ENCODE peak calls at places on chromosomes 13 and 19, in eight cellular contexts. Z is breast epithelium, V is sigmoid colon, J is spleen, E is HCT116, R is prostate gland, P is endothelial cell of umbilical vein, W is GM23338. T is an unnamed sample.

GRCh38 chr13:105948143-105948542 is 587.3 kb downstream of the EFNB2 start:
- DNase-seq in Z (no peak), V (no peak), J (no peak), E (no peak), R (no peak), P (no peak), W (peak; percentile 20), T (no peak)

GRCh38 chr19:1508507-1508856 is 4.3 kb downstream of the ADAMTSL5 start:
- DNase-seq in Z (no peak), V (no peak), J (no peak), E (no peak), R (no peak), P (no peak), W (no peak), T (no peak)

GRCh38 chr19:31058676-31059075 is 290.6 kb downstream of the TSHZ3 start:
- DNase-seq in Z (no peak), V (no peak), J (no peak), E (no peak), R (no peak), P (no peak), W (no peak), T (no peak)

GRCh38 chr19:47675859-47676258 is 37.4 kb upstream of the EHD2 start:
- DNase-seq in Z (no peak), V (no peak), J (no peak), E (no peak), R (no peak), P (no peak), W (no peak), T (no peak)

GRCh38 chr19:33273881-33274662 is 28.3 kb downstream of the CEBPA start:
- DNase-seq in Z (peak; percentile 65), V (no peak), J (peak; percentile 65), E (peak; percentile 24), R (peak; percentile 77), P (peak; percentile 2), W (no peak), T (peak; percentile 73)

GRCh38 chr13:114127473-114128347 is 4.7 kb downstream of the RASA3 start:
- DNase-seq in Z (no peak), V (no peak), J (no peak), E (no peak), R (no peak), P (peak; percentile 32), W (no peak), T (no peak)

GRCh38 chr13:32824671-32825070 is 191.6 kb upstream of the KL start:
- DNase-seq in Z (no peak), V (peak; percentile 72), J (no peak), E (peak; percentile 64), R (no peak), P (no peak), W (peak; percentile 70), T (no peak)

GRCh38 chr13:97258801-97259200 is 36.7 kb downstream of the MBNL2 start:
- DNase-seq in Z (no peak), V (no peak), J (no peak), E (no peak), R (no peak), P (no peak), W (no peak), T (no peak)

GRCh38 chr19:35153701-35154534 is 617 bp upstream of the FXYD5 start:
- DNase-seq in Z (no peak), V (peak; percentile 71), J (peak; percentile 91), E (no peak), R (no peak), P (peak; percentile 47), W (peak; percentile 88), T (peak; percentile 58)

GRCh38 chr13:97749174-97749573 is 204.3 kb upstream of the IPO5 start:
- DNase-seq in Z (no peak), V (no peak), J (no peak), E (peak; percentile 32), R (no peak), P (peak; percentile 12), W (peak; percentile 15), T (no peak)

GRCh38 chr13:56720841-56721240 is 419.9 kb upstream of the PRR20A start:
- DNase-seq in Z (no peak), V (no peak), J (no peak), E (no peak), R (no peak), P (no peak), W (peak; percentile 21), T (no peak)

GRCh38 chr13:44759222-44759721 is 183.1 kb upstream of the TSC22D1 start:
- DNase-seq in Z (no peak), V (no peak), J (no peak), E (no peak), R (peak; percentile 11), P (no peak), W (no peak), T (peak; percentile 41)

GRCh38 chr13:84137292-84137691 is 255.0 kb upstream of the SLITRK1 start:
- DNase-seq in Z (no peak), V (no peak), J (peak; percentile 56), E (no peak), R (no peak), P (no peak), W (no peak), T (no peak)

GRCh38 chr19:18418725-18419194 is 438 bp upstream of the SSBP4 start:
- DNase-seq in Z (no peak), V (no peak), J (peak; percentile 86), E (no peak), R (no peak), P (no peak), W (peak; percentile 43), T (no peak)

GRCh38 chr13:27172495-27172842 is 858 bp upstream of the USP12 start:
- DNase-seq in Z (no peak), V (no peak), J (no peak), E (no peak), R (no peak), P (no peak), W (no peak), T (no peak)

DNA sequence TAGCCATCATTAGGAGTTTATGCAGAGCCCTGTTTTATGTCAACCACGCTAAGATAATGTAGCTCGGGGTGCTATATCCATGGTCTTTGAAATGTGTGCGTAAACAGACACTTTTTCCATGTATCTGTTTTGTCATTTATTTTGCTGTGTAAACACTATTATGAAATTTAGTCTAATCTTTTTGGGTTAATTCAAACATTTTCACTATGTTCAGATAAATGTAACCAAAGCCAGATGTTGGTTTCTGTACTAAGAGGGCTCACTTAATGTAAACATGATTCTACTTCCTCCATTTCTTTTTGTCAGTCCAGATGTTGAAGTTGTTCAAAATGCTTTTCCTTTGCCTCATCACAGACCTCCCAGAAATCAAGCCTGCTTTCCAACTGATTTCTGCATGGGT is 499.5 kb upstream of the GPC6 start:
- DNase-seq in Z (no peak), V (no peak), J (no peak), E (no peak), R (no peak), P (no peak), W (no peak), T (no peak)
- TF ChIP-seq POLR2AphosphoS5 in Z (no peak), V (no peak), J (no peak), E (no peak), R (no peak), P (no peak), W (no peak), T (no peak)

GRCh38 chr13:48595330-48596127 is 58.2 kb upstream of the CYSLTR2 start:
- DNase-seq in Z (no peak), V (peak; percentile 72), J (no peak), E (peak; percentile 50), R (peak; percentile 42), P (peak; percentile 91), W (peak; percentile 68), T (peak; percentile 63)
- TF ChIP-seq CTCF in Z (peak; percentile 9), V (no peak), J (peak; percentile 32), E (peak; percentile 98), R (peak; percentile 37), P (peak; percentile 49), W (peak; percentile 85), T (peak; percentile 22)

GRCh38 chr19:41228486-41228885 is 9.5 kb downstream of the AXL start:
- DNase-seq in Z (no peak), V (no peak), J (no peak), E (no peak), R (no peak), P (no peak), W (no peak), T (no peak)

GRCh38 chr19:41224632-41225031 is 5.6 kb downstream of the AXL start:
- DNase-seq in Z (no peak), V (no peak), J (no peak), E (no peak), R (no peak), P (no peak), W (no peak), T (no peak)

GRCh38 chr19:41225238-41226052 is 6.4 kb downstream of the AXL start:
- DNase-seq in Z (no peak), V (peak; percentile 89), J (no peak), E (peak; percentile 97), R (peak; percentile 36), P (peak; percentile 90), W (peak; percentile 80), T (peak; percentile 35)

GRCh38 chr19:41226874-41227390 is 7.9 kb downstream of the AXL start:
- DNase-seq in Z (no peak), V (no peak), J (no peak), E (no peak), R (no peak), P (no peak), W (no peak), T (no peak)

DNA sequence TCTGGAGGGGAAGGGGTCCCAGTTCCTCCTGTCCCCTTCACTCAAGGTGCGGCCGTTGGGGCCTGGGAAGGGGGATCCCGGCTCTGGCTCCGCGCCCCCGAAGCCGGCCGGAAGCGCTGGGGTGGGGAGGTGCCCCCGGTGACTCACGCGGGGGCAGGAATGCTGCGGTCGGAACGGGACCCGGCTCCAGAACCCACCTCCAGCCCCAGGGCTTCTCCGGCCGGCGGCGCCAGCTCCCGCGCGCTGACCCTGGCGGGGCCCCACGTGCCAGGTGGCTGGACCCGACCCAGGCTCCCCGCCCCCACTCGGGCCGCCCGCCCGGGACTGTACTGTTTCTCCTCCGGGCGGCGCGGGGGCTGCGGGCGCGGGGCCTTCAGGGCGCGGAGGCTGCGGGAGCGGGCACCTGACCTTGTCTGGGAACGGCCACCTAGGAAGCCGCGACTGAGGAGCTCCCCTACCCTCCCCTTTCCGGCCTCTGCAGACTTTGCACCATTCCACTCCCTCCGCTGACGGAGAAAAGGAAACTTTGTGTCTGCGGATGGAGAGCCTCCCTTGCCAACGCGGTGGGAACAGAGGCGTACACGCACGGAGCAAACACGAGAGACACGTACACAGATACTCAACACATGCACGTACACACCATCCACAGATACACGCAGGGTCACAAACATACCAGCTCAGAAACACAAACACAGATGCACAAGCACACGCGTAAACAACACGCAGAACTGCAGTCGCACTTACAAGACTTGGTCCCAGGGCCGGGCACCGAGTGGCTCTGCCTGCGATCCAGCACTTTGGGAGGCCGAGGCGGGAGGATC is 7.2 kb downstream of the AXL start:
- DNase-seq in Z (peak; percentile 63), V (peak; percentile 90), J (no peak), E (peak; percentile 72), R (peak; percentile 37), P (peak; percentile 59), W (peak; percentile 81), T (peak; percentile 62)
- TF ChIP-seq POLR2AphosphoS5 in Z (no peak), V (peak; percentile 44), J (peak; percentile 35), E (peak; percentile 45), R (no peak), P (no peak), W (no peak), T (peak; percentile 10)

GRCh38 chr19:45528744-45529453 is 21.6 kb downstream of the VASP start:
- DNase-seq in Z (peak; percentile 69), V (no peak), J (no peak), E (no peak), R (peak; percentile 74), P (no peak), W (peak; percentile 97), T (peak; percentile 70)
- TF ChIP-seq CTCF in Z (no peak), V (no peak), J (no peak), E (no peak), R (no peak), P (no peak), W (peak; percentile 55), T (no peak)